ENCODE peak calls at places on chromosomes 16 and 17, in four cellular contexts. N is progenitor cell of endocrine pancreas, O is adrenal gland, D is breast epithelium. A is an unnamed sample.
A peak's percentile ranks its signal among the peaks of the same experiment; 100 is the strongest.

GRCh38 chr17:32350662-32351418 is 883 bp downstream of the ZNF207 start:
- DNase-seq in N (no peak), O (peak; percentile 52), D (no peak), A (no peak)

GRCh38 chr16:30395155-30395991 is at the start of gene ZNF48:
- DNase-seq in N (peak; percentile 68), O (peak; percentile 88), D (peak; percentile 80), A (peak; percentile 89)

GRCh38 chr17:6948562-6948961 is 47.3 kb upstream of the ALOX12 start:
- DNase-seq in N (no peak), O (no peak), D (no peak), A (no peak)

GRCh38 chr17:16919663-16920627 is 52.0 kb downstream of the TNFRSF13B start:
- DNase-seq in N (no peak), O (no peak), D (peak; percentile 39), A (peak; percentile 47)

GRCh38 chr17:67033613-67034012 is 10.7 kb upstream of the CACNG1 start:
- DNase-seq in N (no peak), O (no peak), D (no peak), A (no peak)

GRCh38 chr16:35142809-35143192 is 1683.4 kb downstream of the TP53TG3F start:
- DNase-seq in N (no peak), O (no peak), D (no peak), A (no peak)

GRCh38 chr16:46866286-46866685 is 17.9 kb upstream of the GPT2 start:
- DNase-seq in N (no peak), O (no peak), D (no peak), A (no peak)

GRCh38 chr16:3101018-3101840 is 2.1 kb upstream of the ZSCAN10 start:
- DNase-seq in N (no peak), O (no peak), D (no peak), A (no peak)

DNA sequence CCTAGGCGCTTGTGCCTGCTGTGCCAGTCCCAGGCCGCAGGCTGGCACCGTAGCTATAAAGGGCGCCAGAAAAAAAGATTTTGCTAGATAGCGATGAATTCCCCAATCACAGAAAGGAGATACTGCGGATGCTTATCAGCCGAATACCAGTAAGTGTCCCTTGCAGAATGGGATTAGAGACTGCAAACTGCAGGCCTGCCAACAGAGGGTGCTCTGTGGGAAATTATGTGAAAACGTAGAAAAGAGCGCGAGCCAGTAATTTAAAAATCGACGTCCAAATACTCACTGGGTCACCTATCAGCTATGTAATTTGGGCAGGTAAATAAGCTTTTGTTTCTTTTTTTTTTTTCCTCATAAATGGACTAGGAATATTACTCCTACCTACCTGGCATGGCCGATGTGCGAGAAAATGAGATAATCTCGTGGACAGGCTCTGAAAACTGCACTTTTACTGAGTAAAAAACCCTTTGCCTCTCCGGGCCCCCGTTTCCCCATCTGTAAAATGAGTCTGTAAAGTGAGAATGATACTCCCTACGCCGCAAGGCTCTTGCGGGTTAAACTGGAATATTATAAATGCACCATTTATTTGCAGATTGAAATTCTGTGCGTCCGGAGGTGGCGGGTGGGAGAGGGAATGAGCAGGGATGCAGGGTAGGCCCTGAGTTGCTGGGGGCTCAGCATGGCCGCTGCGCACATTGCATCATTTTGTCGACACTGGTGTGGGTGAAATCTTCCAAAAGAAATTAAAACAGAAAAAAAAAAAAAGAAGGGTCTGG is 1.2 kb upstream of the COG1 start:
- DNase-seq in N (no peak), O (peak; percentile 83), D (no peak), A (no peak)
- TF ChIP-seq CTCF in N (peak; percentile 82), O (peak; percentile 86), D (peak; percentile 76), A (peak; percentile 92)

GRCh38 chr16:70695351-70696070 is 9.7 kb upstream of the MTSS2 start:
- DNase-seq in N (no peak), O (peak; percentile 65), D (no peak), A (no peak)
- TF ChIP-seq CTCF in N (no peak), O (peak; percentile 43), D (peak; percentile 27), A (no peak)

GRCh38 chr16:85269165-85269564 is 156.9 kb upstream of the CIBAR2 start:
- DNase-seq in N (no peak), O (no peak), D (no peak), A (no peak)
- TF ChIP-seq CTCF in N (no peak), O (no peak), D (no peak), A (no peak)

DNA sequence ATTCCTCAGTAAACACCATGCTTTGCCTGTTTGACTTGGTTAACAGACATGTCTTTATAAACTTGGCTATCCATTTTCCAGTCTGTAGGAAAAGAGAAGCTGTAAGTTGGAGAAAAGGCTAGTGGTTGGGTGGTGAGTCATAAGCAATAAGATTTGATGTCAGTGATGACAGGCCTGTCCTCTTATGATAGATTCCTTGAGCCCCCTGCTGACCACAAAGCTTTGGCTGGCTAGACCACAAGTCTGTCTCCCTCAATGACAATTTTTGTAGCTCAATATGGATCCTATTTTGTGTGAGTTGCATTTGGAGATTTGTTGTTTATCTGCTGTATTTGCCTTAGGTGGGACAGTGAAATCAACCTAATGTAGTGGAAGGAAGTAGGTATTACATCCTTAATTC is 67.6 kb downstream of the SIAH1 start:
- DNase-seq in N (no peak), O (no peak), D (no peak), A (no peak)
- TF ChIP-seq CTCF in N (no peak), O (no peak), D (no peak), A (no peak)

A was measured in type B pancreatic cell.